ENCODE peak calls at places on chromosomes 2 and 18, in ten cellular contexts. G is GM03348; Q is thoracic aorta; B is posterior cingulate gyrus; H is activated T-cell treated with anti-CD3 and anti-CD28 coated beads for 1 hour; Y is CD8-positive, alpha-beta memory T cell; V is lower leg skin; K is aorta; D is left ventricle myocardium superior; U is EH. A is an unnamed sample.

GRCh38 chr2:86675611-86676015 is 44.5 kb upstream of the RMND5A start:
- DNase-seq in H (no peak), D (no peak), K (no peak), V (no peak), U (no peak), Y (no peak), Q (no peak), B (no peak), G (no peak), A (no peak)

GRCh38 chr2:120949027-120949956 is 213.6 kb downstream of the GLI2 start:
- DNase-seq in Q (no peak), H (no peak), Y (no peak), G (no peak), D (no peak), V (no peak), K (no peak), B (no peak), U (peak; percentile 31), A (no peak)

GRCh38 chr2:225354281-225354774 is 45.2 kb upstream of the NYAP2 start:
- DNase-seq in B (no peak), Y (no peak), H (no peak), D (no peak), K (no peak), V (no peak), Q (no peak), G (peak; percentile 2), U (peak; percentile 79), A (peak; percentile 92)

GRCh38 chr2:157443795-157444642 is at the start of gene CYTIP:
- DNase-seq in G (no peak), D (peak; percentile 24), K (no peak), Y (peak; percentile 69), Q (no peak), H (peak; percentile 29), B (no peak), V (peak; percentile 54), U (no peak), A (no peak)

GRCh38 chr18:79939096-79939495 is 12.4 kb downstream of the SLC66A2 start:
- DNase-seq in H (no peak), G (no peak), D (no peak), U (no peak), V (no peak), Q (no peak), Y (no peak), K (no peak), B (no peak), A (no peak)

GRCh38 chr2:160353166-160353565 is 140.4 kb downstream of the RBMS1 start:
- DNase-seq in V (no peak), K (no peak), Y (peak; percentile 52), Q (no peak), D (no peak), B (no peak), H (no peak), G (no peak), U (no peak), A (no peak)

GRCh38 chr18:7926526-7926925 is 359.4 kb downstream of the PTPRM start:
- DNase-seq in K (no peak), H (no peak), U (no peak), B (no peak), D (no peak), G (no peak), Y (no peak), V (no peak), Q (no peak), A (no peak)

GRCh38 chr2:235126771-235127170 is 175.0 kb downstream of the SH3BP4 start:
- DNase-seq in H (no peak), D (no peak), U (no peak), K (no peak), G (no peak), Y (no peak), B (no peak), V (no peak), Q (no peak), A (no peak)

GRCh38 chr2:203909192-203909945 is 27.2 kb upstream of the ICOS start:
- DNase-seq in G (peak; percentile 82), U (peak; percentile 72), K (no peak), D (no peak), Y (no peak), V (no peak), H (no peak), B (no peak), Q (no peak), A (peak; percentile 69)

GRCh38 chr2:229665158-229665557 is 49.2 kb downstream of the DNER start:
- DNase-seq in Y (no peak), U (no peak), H (no peak), B (no peak), G (no peak), Q (no peak), K (no peak), V (no peak), D (no peak), A (no peak)

GRCh38 chr18:50143891-50144290 is 51.1 kb downstream of the MYO5B start:
- DNase-seq in B (no peak), D (no peak), Q (no peak), U (no peak), Y (no peak), G (no peak), K (no peak), H (no peak), V (no peak), A (no peak)

GRCh38 chr2:104056451-104056850 is 797.5 kb upstream of the POU3F3 start:
- DNase-seq in V (no peak), D (no peak), G (no peak), Q (no peak), H (no peak), B (no peak), Y (no peak), K (no peak), U (no peak), A (no peak)

GRCh38 chr18:55322176-55322735 is 265.7 kb downstream of the TCF4 start:
- DNase-seq in G (peak; percentile 82), B (peak; percentile 82), H (no peak), Q (peak; percentile 63), K (peak; percentile 92), U (peak; percentile 96), Y (no peak), D (peak; percentile 88), V (peak; percentile 79), A (peak; percentile 94)

GRCh38 chr2:241620419-241620769 is 16.6 kb downstream of the THAP4 start:
- DNase-seq in U (peak; percentile 30), V (no peak), G (no peak), D (no peak), K (no peak), H (no peak), Y (no peak), Q (no peak), B (no peak), A (peak; percentile 17)

GRCh38 chr2:28325567-28326468 is 66.8 kb upstream of the FOSL2 start:
- DNase-seq in Y (no peak), H (no peak), K (no peak), D (no peak), U (no peak), V (no peak), Q (no peak), G (no peak), B (no peak), A (no peak)

GRCh38 chr2:204611017-204611631 is 65.8 kb downstream of the PARD3B start:
- DNase-seq in Y (no peak), B (no peak), G (no peak), D (no peak), V (no peak), U (no peak), H (no peak), K (no peak), Q (no peak), A (no peak)

GRCh38 chr18:79733996-79734770 is 54.6 kb downstream of the CTDP1 start:
- DNase-seq in V (no peak), D (peak; percentile 56), Y (peak; percentile 21), K (peak; percentile 12), G (no peak), Q (no peak), B (no peak), H (no peak), U (no peak), A (no peak)

GRCh38 chr2:47905454-47906260 is 641 bp downstream of the FBXO11 start:
- DNase-seq in K (peak; percentile 75), G (peak; percentile 62), Q (peak; percentile 14), B (peak; percentile 62), H (peak; percentile 47), Y (peak; percentile 77), V (peak; percentile 34), D (peak; percentile 78), U (peak; percentile 51), A (peak; percentile 41)

GRCh38 chr18:39030124-39030655 is 1464.6 kb upstream of the CELF4 start:
- DNase-seq in U (no peak), H (no peak), B (no peak), G (no peak), Y (no peak), V (no peak), K (no peak), Q (no peak), D (no peak), A (no peak)

GRCh38 chr2:69601179-69601612 is 42.3 kb downstream of the AAK1 start:
- DNase-seq in B (no peak), U (peak; percentile 93), D (no peak), G (peak; percentile 66), Y (no peak), Q (no peak), H (no peak), K (no peak), V (no peak), A (peak; percentile 91)

GRCh38 chr2:151159109-151159690 is 102.5 kb downstream of the RBM43 start:
- DNase-seq in Y (no peak), H (no peak), V (no peak), U (no peak), B (no peak), G (peak; percentile 9), K (no peak), D (no peak), Q (no peak), A (no peak)

GRCh38 chr18:70709720-70710119 is 420.9 kb downstream of the SOCS6 start:
- DNase-seq in G (no peak), Y (no peak), D (no peak), Q (no peak), H (no peak), U (no peak), V (no peak), K (no peak), B (no peak), A (no peak)

GRCh38 chr18:58004317-58004716 is 39.7 kb upstream of the NEDD4L start:
- DNase-seq in Y (no peak), K (no peak), B (no peak), H (no peak), Q (no peak), D (no peak), U (peak; percentile 82), V (no peak), G (peak; percentile 65), A (peak; percentile 84)

GRCh38 chr2:39093208-39093898 is 27.5 kb downstream of the SOS1 start:
- DNase-seq in V (no peak), D (no peak), Y (no peak), B (no peak), U (no peak), K (no peak), H (no peak), G (no peak), Q (no peak), A (no peak)

GRCh38 chr2:216292475-216292874 is 79.8 kb downstream of the MARCHF4 start:
- DNase-seq in D (no peak), U (no peak), H (no peak), Y (no peak), Q (no peak), G (no peak), K (no peak), B (no peak), V (no peak), A (no peak)

GRCh38 chr18:2104620-2105462 is 466.5 kb downstream of the METTL4 start:
- DNase-seq in H (peak; percentile 31), V (no peak), K (no peak), G (peak; percentile 85), B (no peak), U (peak; percentile 68), D (peak; percentile 56), Y (no peak), Q (no peak), A (peak; percentile 59)

GRCh38 chr2:74719066-74719465 is 65.0 kb downstream of the SEMA4F start:
- DNase-seq in G (no peak), U (no peak), Q (no peak), B (no peak), Y (no peak), K (no peak), V (no peak), D (no peak), H (no peak), A (no peak)

GRCh38 chr2:37827911-37828411 is 97.1 kb upstream of the RMDN2 start:
- DNase-seq in K (no peak), Q (no peak), D (peak; percentile 26), V (no peak), Y (no peak), H (no peak), G (peak; percentile 51), B (no peak), U (peak; percentile 92), A (peak; percentile 94)